ENCODE peak calls at places on chromosomes 1 and 21, in four cellular contexts. V is NCI-H82, X is skeletal muscle cell, A is CMK. S is an unnamed sample.

GRCh38 chr1:15110867-15111230 is 42.7 kb upstream of the TMEM51 start:
- DNase-seq in V (peak), X (no peak), A (no peak), S (no peak)

GRCh38 chr1:209250970-209251636 is 332.4 kb upstream of the CAMK1G start:
- DNase-seq in V (peak), X (no peak), A (no peak), S (no peak)

GRCh38 chr1:94225845-94226244 is 11.5 kb downstream of the ARHGAP29 start:
- DNase-seq in V (no peak), X (no peak), A (no peak), S (no peak)

GRCh38 chr1:6350416-6351088 is 43.0 kb downstream of the ACOT7 start:
- DNase-seq in V (no peak), X (no peak), A (no peak), S (no peak)

GRCh38 chr1:16167331-16168143 is 11.7 kb upstream of the EPHA2 start:
- DNase-seq in V (peak), X (no peak), A (no peak), S (no peak)

GRCh38 chr1:236795757-236796719 is 946 bp downstream of the MTR start:
- DNase-seq in V (peak), X (no peak), A (peak), S (peak)

GRCh38 chr1:245680395-245680794 is 525.6 kb downstream of the KIF26B start:
- DNase-seq in V (no peak), X (no peak), A (no peak), S (no peak)

GRCh38 chr1:86190873-86191272 is 34.3 kb upstream of the COL24A1 start:
- DNase-seq in V (no peak), X (no peak), A (no peak), S (no peak)

GRCh38 chr1:192552619-192553225 is 22.9 kb upstream of the RGS1 start:
- DNase-seq in V (no peak), X (no peak), A (no peak), S (no peak)

GRCh38 chr1:40773748-40774265 is 9.8 kb upstream of the KCNQ4 start:
- DNase-seq in V (no peak), X (no peak), A (no peak), S (no peak)

GRCh38 chr1:169003864-169004516 is 102.5 kb upstream of the ATP1B1 start:
- DNase-seq in V (no peak), X (no peak), A (no peak), S (no peak)

GRCh38 chr1:212956231-212956630 is 5.9 kb downstream of the VASH2 start:
- DNase-seq in V (no peak), X (no peak), A (no peak), S (no peak)

GRCh38 chr21:35378881-35379280 is 329.8 kb upstream of the RUNX1 start:
- DNase-seq in V (no peak), X (no peak), A (no peak), S (no peak)

GRCh38 chr1:96865731-96866684 is 144.4 kb downstream of the PTBP2 start:
- DNase-seq in V (no peak), X (peak), A (no peak), S (no peak)

GRCh38 chr1:163730366-163730765 is 408.6 kb downstream of the NUF2 start:
- DNase-seq in V (no peak), X (no peak), A (no peak), S (no peak)

S was measured in GF-D8.